ENCODE peak calls at places on chromosomes 6 and 20, in nine cellular contexts. A, V, H, F, B, G, W, P and T are unnamed samples.

GRCh38 chr6:156601821-156602301 is 175.3 kb upstream of the ARID1B start:
- DNase-seq in P (no peak), G (no peak), F (no peak), B (no peak), V (no peak), W (no peak), A (no peak), H (no peak), T (no peak)

GRCh38 chr20:43662943-43663655 is 3.8 kb upstream of the MYBL2 start:
- DNase-seq in F (no peak), H (no peak), A (no peak), V (no peak), P (peak), G (peak), B (no peak), W (no peak), T (peak)

GRCh38 chr6:15922510-15923307 is 206.2 kb upstream of the MYLIP start:
- DNase-seq in W (peak), V (no peak), G (no peak), B (no peak), P (peak), F (no peak), H (peak), A (peak), T (peak)

GRCh38 chr20:11401988-11402387 is 515.7 kb upstream of the BTBD3 start:
- DNase-seq in W (no peak), A (no peak), P (no peak), G (no peak), V (no peak), H (no peak), B (no peak), F (no peak), T (no peak)

GRCh38 chr20:62835931-62836861 is 19.3 kb downstream of the COL9A3 start:
- DNase-seq in B (no peak), A (peak), H (no peak), P (no peak), W (no peak), F (no peak), G (no peak), V (no peak), T (no peak)

GRCh38 chr6:165178056-165178455 is 131.3 kb downstream of the C6orf118 start:
- DNase-seq in H (no peak), B (no peak), V (no peak), W (no peak), F (no peak), A (peak), G (no peak), P (no peak), T (no peak)

GRCh38 chr6:135182120-135182992 is 1.2 kb downstream of the MYB start:
- DNase-seq in V (peak), H (no peak), A (peak), G (peak), B (peak), P (no peak), W (no peak), F (no peak), T (no peak)

GRCh38 chr6:121603486-121603885 is 168.0 kb downstream of the GJA1 start:
- DNase-seq in W (no peak), P (no peak), G (no peak), V (no peak), H (no peak), A (no peak), B (no peak), F (no peak), T (no peak)

GRCh38 chr6:43383021-43383667 is 13.7 kb upstream of the ZNF318 start:
- DNase-seq in W (no peak), B (no peak), A (peak), F (no peak), P (peak), V (no peak), G (no peak), H (peak), T (peak)

GRCh38 chr6:147126618-147127022 is 77.6 kb upstream of the STXBP5 start:
- DNase-seq in H (no peak), W (no peak), A (no peak), P (no peak), B (no peak), F (no peak), V (peak), G (no peak), T (no peak)

GRCh38 chr20:35329435-35330139 is 37.4 kb upstream of the FAM83C start:
- DNase-seq in F (no peak), P (no peak), A (no peak), V (peak), G (peak), W (no peak), B (peak), H (peak), T (peak)

GRCh38 chr6:15495375-15495901 is 167.4 kb downstream of the DTNBP1 start:
- DNase-seq in V (no peak), W (peak), H (peak), F (no peak), B (no peak), G (no peak), P (no peak), A (no peak), T (no peak)

GRCh38 chr6:134031696-134032255 is 20.6 kb downstream of the SLC2A12 start:
- DNase-seq in A (peak), P (no peak), V (no peak), W (no peak), G (no peak), F (no peak), B (no peak), H (no peak), T (peak)

GRCh38 chr20:58471161-58471834 is 43.9 kb downstream of the APCDD1L start:
- DNase-seq in B (no peak), H (peak), W (no peak), A (no peak), V (no peak), P (no peak), F (no peak), G (no peak), T (peak)

GRCh38 chr6:12288844-12289654 is 1.1 kb upstream of the EDN1 start:
- DNase-seq in A (peak), W (no peak), H (peak), V (peak), B (peak), F (peak), G (peak), P (peak), T (no peak)

GRCh38 chr20:33676121-33676520 is 1.9 kb upstream of the NECAB3 start:
- DNase-seq in P (no peak), H (no peak), W (no peak), G (no peak), A (no peak), B (no peak), F (no peak), V (no peak), T (no peak)

GRCh38 chr20:13031751-13032150 is 23.0 kb downstream of the SPTLC3 start:
- DNase-seq in V (no peak), P (no peak), B (no peak), H (no peak), G (no peak), A (no peak), F (no peak), W (no peak), T (no peak)

GRCh38 chr6:132498638-132499037 is 14.3 kb downstream of the STX7 start:
- DNase-seq in H (no peak), P (no peak), G (no peak), W (no peak), V (no peak), A (no peak), B (no peak), F (no peak), T (no peak)

GRCh38 chr6:39793528-39793927 is 1.4 kb downstream of the DAAM2 start:
- DNase-seq in G (no peak), F (no peak), H (no peak), A (no peak), W (no peak), V (no peak), P (no peak), B (no peak), T (no peak)

GRCh38 chr6:147506704-147507114 is 1.8 kb upstream of the SAMD5 start:
- DNase-seq in W (peak), G (peak), A (peak), V (peak), H (peak), P (peak), F (no peak), B (peak), T (peak)

GRCh38 chr20:44209691-44210421 is 715 bp downstream of the OSER1 start:
- DNase-seq in B (peak), G (no peak), W (no peak), V (peak), P (peak), A (peak), H (peak), F (no peak), T (peak)

GRCh38 chr6:78487401-78487800 is 379.9 kb upstream of the IRAK1BP1 start:
- DNase-seq in V (no peak), W (no peak), H (peak), B (no peak), F (no peak), G (no peak), P (peak), A (peak), T (peak)

GRCh38 chr6:84731901-84732300 is 32.5 kb downstream of the TBX18 start:
- DNase-seq in H (peak), W (no peak), P (no peak), A (no peak), G (no peak), V (no peak), F (no peak), B (no peak), T (no peak)

GRCh38 chr6:35810831-35811698 is 5.9 kb downstream of the LHFPL5 start:
- DNase-seq in V (no peak), F (peak), H (peak), A (peak), P (peak), W (no peak), B (no peak), G (no peak), T (peak)

GRCh38 chr6:4780360-4780812 is 4.2 kb downstream of the CDYL start:
- DNase-seq in W (no peak), B (no peak), G (no peak), P (peak), F (no peak), H (peak), A (peak), V (no peak), T (no peak)

GRCh38 chr6:149334682-149335160 is 17.2 kb downstream of the TAB2 start:
- DNase-seq in P (peak), V (no peak), W (no peak), B (no peak), G (no peak), F (peak), A (peak), H (peak), T (peak)

GRCh38 chr20:51160821-51161220 is 137.9 kb upstream of the KCNG1 start:
- DNase-seq in B (no peak), A (no peak), G (no peak), P (no peak), W (no peak), F (no peak), V (no peak), H (no peak), T (no peak)

GRCh38 chr6:8322659-8323058 is 112.7 kb downstream of the SLC35B3 start:
- DNase-seq in F (no peak), G (no peak), A (no peak), W (no peak), V (no peak), B (no peak), P (no peak), H (no peak), T (no peak)

GRCh38 chr6:112413805-112414204 is 66.7 kb downstream of the RFPL4B start:
- DNase-seq in V (no peak), F (no peak), G (peak), A (no peak), W (no peak), B (no peak), P (no peak), H (no peak), T (peak)

GRCh38 chr6:98839788-98840361 is 5.5 kb downstream of the POU3F2 start:
- DNase-seq in G (no peak), P (peak), A (peak), F (no peak), H (peak), B (no peak), V (peak), W (no peak), T (no peak)

GRCh38 chr6:167731216-167731615 is 95.5 kb upstream of the AFDN start:
- DNase-seq in H (no peak), F (no peak), G (no peak), B (no peak), W (no peak), A (no peak), V (no peak), P (no peak), T (no peak)

DNA sequence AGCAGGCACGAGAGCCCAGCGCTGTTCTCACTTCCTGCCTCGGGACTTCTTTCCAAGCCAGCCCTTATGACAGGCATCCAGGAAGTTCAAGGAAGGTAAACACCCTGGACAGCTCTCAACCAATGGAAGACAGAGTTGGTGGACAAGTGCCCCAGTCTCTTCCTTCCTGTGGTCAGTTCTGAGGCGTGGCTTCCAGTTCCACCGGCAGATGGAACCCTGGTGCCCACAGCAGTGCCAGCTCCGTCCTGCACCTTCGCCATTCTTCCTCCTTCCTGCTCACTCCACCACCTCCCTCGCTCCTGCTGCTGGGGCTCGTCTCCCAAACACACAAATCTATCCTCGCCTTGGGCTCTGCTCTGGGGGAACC is 162.8 kb downstream of the GRM4 start:
- DNase-seq in A (no peak), V (no peak), W (peak), B (no peak), G (no peak), F (peak), P (no peak), H (no peak), T (no peak)
- TF ChIP-seq CTCF in A (no peak), V (peak), W (no peak), B (no peak), G (no peak), F (peak), P (no peak), H (no peak), T (no peak)

GRCh38 chr20:7094438-7094997 is 327.0 kb downstream of the BMP2 start:
- DNase-seq in H (peak), P (no peak), G (peak), B (peak), W (no peak), V (peak), F (peak), A (peak), T (no peak)
- TF ChIP-seq CTCF in H (peak), P (peak), G (peak), B (peak), W (no peak), V (peak), F (peak), A (no peak), T (peak)

GRCh38 chr6:18509871-18510643 is 122.9 kb downstream of the RNF144B start:
- DNase-seq in H (no peak), V (no peak), P (peak), G (no peak), F (no peak), W (no peak), B (peak), A (peak), T (no peak)

GRCh38 chr6:18514180-18514579 is 127.0 kb downstream of the RNF144B start:
- DNase-seq in V (no peak), A (no peak), B (no peak), F (no peak), G (no peak), W (no peak), P (no peak), H (no peak), T (no peak)

GRCh38 chr6:18513253-18513798 is 126.2 kb downstream of the RNF144B start:
- DNase-seq in A (no peak), P (no peak), W (no peak), H (no peak), V (no peak), B (peak), G (no peak), F (no peak), T (no peak)

GRCh38 chr6:18507561-18507960 is 120.4 kb downstream of the RNF144B start:
- DNase-seq in B (no peak), F (no peak), W (no peak), G (no peak), V (no peak), A (no peak), H (peak), P (no peak), T (no peak)

GRCh38 chr6:18510644-18511033 is 123.5 kb downstream of the RNF144B start:
- DNase-seq in F (no peak), H (no peak), G (no peak), A (no peak), P (no peak), W (no peak), V (no peak), B (no peak), T (no peak)
- TF ChIP-seq CTCF in F (no peak), H (no peak), G (no peak), A (no peak), P (no peak), W (no peak), V (no peak), B (no peak), T (no peak)

DNA sequence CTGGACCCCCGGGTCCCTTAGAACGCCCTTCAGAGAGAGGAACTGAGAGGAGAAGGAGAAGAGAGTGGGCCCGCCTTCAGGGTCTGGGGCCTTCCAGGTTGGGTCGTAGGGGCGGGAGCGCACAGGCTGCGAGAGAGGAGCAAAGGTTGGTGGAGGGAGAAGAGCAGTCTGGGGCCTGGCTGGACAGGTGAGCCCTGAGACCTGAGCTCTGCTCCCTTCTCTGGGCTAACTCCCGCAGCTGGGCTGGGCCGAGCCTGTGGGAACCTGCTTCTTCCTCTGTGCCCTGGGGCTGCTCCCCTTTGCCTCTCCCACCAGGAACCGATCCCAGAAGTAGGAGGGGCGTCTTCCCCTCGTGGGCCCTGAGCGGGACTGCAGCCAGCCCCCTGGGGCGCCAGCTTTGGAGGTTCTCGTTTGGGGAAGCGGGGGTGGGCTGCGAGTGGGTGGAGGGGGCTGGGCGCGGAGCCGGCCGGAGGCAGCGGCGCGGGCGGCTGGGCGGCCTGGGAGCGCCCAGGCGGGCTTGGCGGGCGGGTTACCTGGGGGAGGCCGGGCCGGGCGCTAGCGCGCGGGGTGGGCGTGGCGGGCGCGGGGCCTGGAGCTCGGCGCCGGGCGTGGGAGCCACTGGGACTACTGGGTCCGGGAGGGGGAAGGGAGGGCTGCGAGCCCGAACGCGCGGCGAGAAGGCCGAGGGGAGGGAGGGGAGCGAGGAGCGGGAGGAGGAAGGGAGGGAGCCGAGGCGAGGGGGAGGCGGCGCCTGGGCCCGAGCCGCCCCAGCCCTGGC is at the start of gene DDR1:
- DNase-seq in B (peak), V (peak), F (no peak), P (peak), H (peak), A (peak), G (peak), W (peak), T (peak)
- TF ChIP-seq CTCF in B (no peak), V (no peak), F (no peak), P (no peak), H (no peak), A (no peak), G (no peak), W (no peak), T (no peak)